ENCODE peak calls at places on chromosomes 4 and X, in nine cellular contexts. Z is CD8-positive, alpha-beta memory T cell; E is right cardiac atrium; S is DND-41; L is Peyer's patch; J is IMR-90; T is adrenal gland; U is sigmoid colon; H is A549. G is an unnamed sample.

GRCh38 chr4:132818091-132818490 is 331.0 kb upstream of the PCDH10 start:
- DNase-seq in U (no peak), E (no peak), L (no peak), H (no peak), S (no peak), J (no peak), T (no peak), Z (no peak), G (no peak)

GRCh38 chrX:2848806-2849420 is 20.2 kb downstream of the GYG2 start:
- DNase-seq in S (no peak), Z (no peak), J (peak), U (no peak), T (no peak), L (no peak), E (no peak), H (no peak), G (no peak)

GRCh38 chr4:79949186-79949585 is 123.8 kb downstream of the ANTXR2 start:
- DNase-seq in J (no peak), S (no peak), H (no peak), L (no peak), T (no peak), E (no peak), U (no peak), Z (no peak), G (no peak)

GRCh38 chr4:42855779-42856178 is 36.7 kb upstream of the GRXCR1 start:
- DNase-seq in E (no peak), T (no peak), U (no peak), H (no peak), Z (no peak), J (no peak), L (no peak), S (no peak), G (no peak)

GRCh38 chr4:1446502-1447153 is 40.4 kb upstream of the NKX1-1 start:
- DNase-seq in E (no peak), Z (no peak), S (no peak), J (no peak), T (no peak), L (peak), H (no peak), U (no peak), G (no peak)

GRCh38 chrX:45196701-45197100 is 4.0 kb downstream of the DIPK2B start:
- DNase-seq in U (no peak), L (no peak), S (no peak), T (no peak), H (no peak), Z (no peak), J (peak), E (no peak), G (no peak)

GRCh38 chr4:155473420-155474095 is 96.8 kb upstream of the MAP9 start:
- DNase-seq in H (no peak), J (peak), T (no peak), S (no peak), Z (no peak), U (no peak), E (no peak), L (no peak), G (no peak)

GRCh38 chr4:162163892-162164759 is at the start of gene FSTL5:
- DNase-seq in J (peak), L (peak), E (peak), S (no peak), U (peak), T (peak), Z (no peak), H (peak), G (peak)

GRCh38 chr4:94462572-94462971 is 10.8 kb downstream of the PDLIM5 start:
- DNase-seq in S (no peak), T (no peak), E (no peak), H (no peak), Z (no peak), L (no peak), J (no peak), U (no peak), G (no peak)

GRCh38 chrX:53312946-53313745 is 31.8 kb upstream of the IQSEC2 start:
- DNase-seq in U (peak), T (peak), E (peak), J (peak), H (peak), L (peak), S (peak), Z (peak), G (peak)

GRCh38 chr4:83639849-83640493 is 104.1 kb downstream of the GPAT3 start:
- DNase-seq in U (no peak), S (peak), T (peak), J (peak), L (peak), H (peak), Z (peak), E (no peak), G (peak)

GRCh38 chrX:17161991-17162390 is 213.0 kb upstream of the NHS start:
- DNase-seq in U (no peak), H (no peak), E (no peak), L (no peak), Z (no peak), T (no peak), S (no peak), J (no peak), G (no peak)

GRCh38 chrX:23981711-23982110 is 45.3 kb downstream of the KLHL15 start:
- DNase-seq in T (no peak), Z (no peak), U (no peak), S (no peak), H (no peak), J (no peak), E (no peak), L (no peak), G (no peak)

GRCh38 chr4:121950680-121951569 is 935 bp downstream of the TRPC3 start:
- DNase-seq in U (peak), L (peak), S (no peak), J (peak), H (peak), T (no peak), E (peak), Z (peak), G (peak)

GRCh38 chr4:136316961-136317360 is 1215.3 kb downstream of the PCDH18 start:
- DNase-seq in L (no peak), S (no peak), H (no peak), J (no peak), U (no peak), Z (no peak), E (no peak), T (no peak), G (no peak)

GRCh38 chr4:123380728-123381716 is 15.6 kb upstream of the SPRY1 start:
- DNase-seq in J (no peak), T (no peak), U (no peak), S (no peak), Z (no peak), L (no peak), H (no peak), E (no peak), G (no peak)

GRCh38 chr4:123381996-123382395 is 14.6 kb upstream of the SPRY1 start:
- DNase-seq in J (no peak), E (no peak), U (no peak), S (no peak), H (no peak), L (no peak), Z (no peak), T (no peak), G (no peak)

GRCh38 chr4:123379392-123379791 is 17.2 kb upstream of the SPRY1 start:
- DNase-seq in L (no peak), E (no peak), Z (no peak), T (no peak), J (no peak), U (no peak), S (no peak), H (no peak), G (no peak)

GRCh38 chr4:123378794-123379193 is 17.8 kb upstream of the SPRY1 start:
- DNase-seq in E (no peak), T (no peak), H (no peak), L (no peak), J (no peak), S (no peak), Z (no peak), U (no peak), G (no peak)
- H3K27ac ChIP-seq in E (no peak), T (no peak), H (no peak), L (no peak), J (no peak), S (no peak), Z (no peak), U (no peak), G (no peak)

GRCh38 chr4:139256349-139256748 is 23.7 kb downstream of the MGARP start:
- DNase-seq in Z (no peak), H (no peak), T (no peak), U (no peak), J (no peak), S (no peak), L (no peak), E (no peak), G (no peak)
- H3K27ac ChIP-seq in Z (no peak), H (no peak), T (no peak), U (no peak), J (no peak), S (no peak), L (no peak), E (no peak), G (no peak)

GRCh38 chrX:43585922-43586321 is 70.2 kb upstream of the MAOA start:
- DNase-seq in L (no peak), E (no peak), J (no peak), Z (no peak), U (no peak), S (no peak), T (no peak), H (no peak), G (no peak)

GRCh38 chrX:43580621-43581020 is 75.5 kb upstream of the MAOA start:
- DNase-seq in J (no peak), U (no peak), S (no peak), Z (no peak), E (no peak), T (no peak), L (no peak), H (no peak), G (no peak)

GRCh38 chrX:43581888-43582539 is 74.1 kb upstream of the MAOA start:
- DNase-seq in S (no peak), H (no peak), U (no peak), T (no peak), L (no peak), J (no peak), E (no peak), Z (no peak), G (no peak)

GRCh38 chrX:43581167-43581566 is 74.9 kb upstream of the MAOA start:
- DNase-seq in T (no peak), S (no peak), E (no peak), J (no peak), L (no peak), H (no peak), U (no peak), Z (no peak), G (no peak)

GRCh38 chrX:43582540-43582913 is 73.6 kb upstream of the MAOA start:
- DNase-seq in H (no peak), S (no peak), Z (no peak), U (no peak), T (no peak), J (no peak), L (no peak), E (no peak), G (no peak)
- H3K27ac ChIP-seq in H (no peak), S (no peak), Z (no peak), U (no peak), T (no peak), J (no peak), L (no peak), E (no peak), G (no peak)

GRCh38 chr4:4694812-4695211 is 153.0 kb upstream of the STX18 start:
- DNase-seq in J (no peak), T (no peak), Z (no peak), H (no peak), L (no peak), S (no peak), U (no peak), E (no peak), G (no peak)

GRCh38 chr4:4695497-4695896 is 153.6 kb upstream of the STX18 start:
- DNase-seq in E (no peak), L (no peak), H (no peak), S (no peak), U (no peak), T (no peak), Z (no peak), J (no peak), G (no peak)

GRCh38 chr4:4693755-4694295 is 152.0 kb upstream of the STX18 start:
- DNase-seq in H (no peak), T (no peak), E (no peak), Z (no peak), S (no peak), L (no peak), U (no peak), J (no peak), G (no peak)

GRCh38 chr4:4693258-4693657 is 151.4 kb upstream of the STX18 start:
- DNase-seq in H (no peak), Z (no peak), L (no peak), S (no peak), E (no peak), J (no peak), T (no peak), U (no peak), G (peak)

DNA sequence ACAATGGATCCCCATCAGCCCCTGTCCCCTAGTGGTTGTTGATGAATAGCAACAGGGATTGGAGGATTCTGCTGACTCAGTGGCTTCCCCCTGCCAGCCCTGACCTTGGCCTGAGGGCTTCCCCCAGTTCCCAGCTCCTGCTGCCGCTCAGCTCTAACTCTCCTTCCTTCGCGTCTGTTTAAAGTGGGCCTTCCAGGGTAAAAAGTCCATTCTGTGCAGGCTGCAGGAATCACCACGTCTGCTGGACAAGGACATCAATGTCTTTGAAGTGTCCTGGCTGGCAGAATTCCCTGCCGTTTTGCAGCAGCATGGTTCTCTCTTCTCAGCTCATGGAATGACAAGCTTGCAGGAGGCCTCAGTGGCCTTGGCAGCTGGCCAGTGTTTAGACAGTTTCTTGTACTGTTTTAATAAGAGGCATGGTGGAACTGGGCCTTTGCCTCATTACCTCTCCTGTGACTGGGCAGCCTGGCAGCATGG is 152.5 kb upstream of the STX18 start:
- DNase-seq in L (no peak), E (peak), Z (no peak), U (no peak), H (peak), T (peak), S (no peak), J (peak), G (no peak)
- H3K27ac ChIP-seq in L (no peak), E (no peak), Z (no peak), U (no peak), H (no peak), T (no peak), S (no peak), J (no peak), G (no peak)

GRCh38 chrX:41085883-41086626 is 810 bp downstream of the USP9X start:
- DNase-seq in S (peak), L (peak), Z (peak), U (peak), H (peak), T (peak), E (peak), J (peak), G (peak)

GRCh38 chrX:41086627-41086932 is 1.3 kb downstream of the USP9X start:
- DNase-seq in H (peak), S (no peak), T (peak), L (no peak), Z (no peak), J (no peak), U (no peak), E (no peak), G (peak)

GRCh38 chrX:41084044-41084359 is 1.2 kb upstream of the USP9X start:
- DNase-seq in J (no peak), Z (no peak), T (no peak), L (no peak), S (no peak), H (no peak), U (no peak), E (no peak), G (no peak)

GRCh38 chrX:41084360-41085104 is 713 bp upstream of the USP9X start:
- DNase-seq in U (peak), J (peak), L (peak), S (peak), E (peak), Z (peak), H (peak), T (peak), G (peak)

DNA sequence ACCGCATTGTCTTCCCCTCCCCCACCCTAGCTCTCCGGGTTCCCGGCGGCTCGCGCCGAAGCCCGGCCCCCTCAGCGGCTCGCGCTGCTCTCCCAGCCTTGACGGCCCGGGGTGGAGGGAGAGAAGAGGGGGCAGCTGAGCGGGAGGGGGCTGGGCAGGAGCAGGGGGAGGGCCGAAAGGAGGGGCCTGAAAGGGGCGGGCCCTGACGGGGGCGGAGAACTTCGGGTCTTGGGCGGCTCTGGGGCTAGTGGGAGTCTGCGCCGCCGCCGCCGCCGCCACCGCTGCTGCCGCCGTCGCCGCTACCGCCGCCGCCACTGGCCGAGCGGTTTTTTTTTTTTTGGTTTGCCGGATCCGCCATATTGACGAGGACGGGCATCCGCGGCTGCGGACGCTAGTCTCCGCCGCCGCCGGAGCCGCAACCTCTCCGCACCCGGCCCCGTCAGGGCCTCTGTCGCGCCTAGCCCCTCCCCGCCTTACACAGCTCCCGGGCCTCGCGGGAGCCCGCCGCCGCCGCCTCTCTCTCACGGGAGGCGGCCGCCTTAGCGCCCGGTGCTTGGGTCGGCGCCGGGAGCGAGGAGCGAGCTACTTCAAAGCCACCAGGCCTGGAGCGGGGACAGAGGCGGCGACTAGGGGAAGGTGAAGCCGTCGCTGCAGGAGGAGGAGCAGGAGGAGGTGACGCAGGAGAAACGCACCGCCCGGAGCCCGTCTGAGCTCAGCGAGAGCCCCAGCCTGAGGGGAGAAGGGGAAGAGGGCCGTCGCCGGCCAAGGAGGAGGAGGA is at the start of gene USP9X:
- DNase-seq in T (peak), L (peak), S (peak), H (peak), E (peak), J (peak), Z (peak), U (peak), G (peak)
- H3K27ac ChIP-seq in T (peak), L (peak), S (peak), H (peak), E (peak), J (peak), Z (peak), U (peak), G (peak)

DNA sequence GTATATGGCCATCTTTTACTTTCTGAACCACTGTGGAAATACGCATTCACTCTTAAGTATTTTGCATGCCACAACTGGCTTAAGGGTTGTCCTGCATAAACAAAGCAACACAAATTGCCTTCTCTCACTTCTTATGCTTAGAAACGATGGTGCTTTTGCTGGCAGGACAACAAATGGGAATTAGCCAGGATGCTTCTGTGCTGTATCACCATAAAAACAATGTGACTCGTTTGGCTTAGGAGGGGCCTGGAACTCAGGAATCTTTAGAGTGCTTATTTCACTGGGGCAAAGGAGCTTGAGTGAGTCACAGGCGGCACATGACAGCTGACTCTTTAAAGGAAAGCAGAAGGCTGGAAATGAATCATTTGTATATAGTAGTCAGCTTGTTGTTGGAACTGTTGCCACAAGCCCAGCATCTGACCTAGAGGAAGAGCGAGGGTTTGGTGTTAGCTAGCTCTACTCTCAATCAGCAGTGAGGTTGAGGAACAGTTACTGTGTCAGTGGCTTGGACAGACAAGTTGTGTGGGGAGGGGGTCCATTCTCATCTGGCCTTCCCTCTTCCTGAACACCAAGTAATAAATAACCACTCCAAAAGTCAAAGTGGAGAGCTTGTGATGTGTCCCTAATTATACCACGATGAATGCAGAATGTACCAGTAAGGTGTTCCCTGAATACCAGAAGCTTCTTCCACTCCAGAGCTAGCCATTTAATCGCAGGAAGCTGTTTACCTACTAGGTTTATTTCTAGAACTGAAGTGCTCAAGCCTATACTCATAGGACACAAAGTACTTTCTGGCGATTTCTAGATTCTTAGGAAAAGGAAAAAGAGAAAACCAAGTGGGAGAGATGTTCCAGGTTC is 293.1 kb downstream of the CAMK2D start:
- DNase-seq in S (no peak), Z (no peak), J (peak), U (peak), L (peak), H (peak), E (peak), T (peak), G (no peak)
- H3K27ac ChIP-seq in S (no peak), Z (no peak), J (peak), U (peak), L (peak), H (peak), E (peak), T (peak), G (no peak)

GRCh38 chr4:3130826-3131225 is 56.3 kb downstream of the HTT start:
- DNase-seq in S (no peak), E (no peak), T (no peak), U (no peak), L (no peak), H (no peak), Z (no peak), J (no peak), G (no peak)
- H3K27ac ChIP-seq in S (no peak), E (no peak), T (no peak), U (no peak), L (no peak), H (no peak), Z (no peak), J (no peak), G (no peak)

GRCh38 chr4:185730849-185731608 is 81.0 kb downstream of the SORBS2 start:
- DNase-seq in T (peak), H (no peak), Z (no peak), E (no peak), L (no peak), S (no peak), U (no peak), J (no peak), G (peak)

GRCh38 chr4:185728886-185729285 is 83.1 kb downstream of the SORBS2 start:
- DNase-seq in H (no peak), T (no peak), E (no peak), J (no peak), Z (no peak), S (no peak), L (no peak), U (no peak), G (no peak)

GRCh38 chr4:185730387-185730786 is 81.6 kb downstream of the SORBS2 start:
- DNase-seq in U (no peak), S (peak), E (no peak), J (no peak), T (peak), Z (no peak), H (no peak), L (no peak), G (peak)

GRCh38 chr4:185726931-185727330 is 85.1 kb downstream of the SORBS2 start:
- DNase-seq in E (peak), L (no peak), U (peak), Z (no peak), S (no peak), H (no peak), T (peak), J (no peak), G (no peak)

GRCh38 chr4:185729300-185729912 is 82.6 kb downstream of the SORBS2 start:
- DNase-seq in U (no peak), T (no peak), E (no peak), J (no peak), L (no peak), Z (no peak), S (no peak), H (no peak), G (no peak)
- H3K27ac ChIP-seq in U (peak), T (peak), E (peak), J (no peak), L (peak), Z (no peak), S (no peak), H (no peak), G (no peak)

GRCh38 chr4:184540307-184540706 is 66.0 kb upstream of the IRF2 start:
- DNase-seq in S (no peak), Z (no peak), T (no peak), U (no peak), H (no peak), L (no peak), J (no peak), E (no peak), G (no peak)
- H3K27ac ChIP-seq in S (no peak), Z (no peak), T (no peak), U (no peak), H (no peak), L (no peak), J (no peak), E (no peak), G (no peak)

G was measured in MM.1S.